ENCODE peak calls at places on chromosomes 2 and 18, in seven cellular contexts. One of them, this sample, is unnamed.

GRCh38 chr2:170531876-170532275 is 183.3 kb upstream of the SP5 start:
- DNase-seq in NAMALWA: no peak
- DNase-seq in left ventricle myocardium inferior: no peak
- DNase-seq in SK-N-MC: no peak
- DNase-seq in NCI-H460: no peak
- DNase-seq in posterior cingulate gyrus: no peak
- DNase-seq in KBM-7: no peak
- DNase-seq in this sample: no peak

GRCh38 chr2:74525717-74526648 is at the start of gene DQX1:
- DNase-seq in NAMALWA: peak
- DNase-seq in left ventricle myocardium inferior: no peak
- DNase-seq in SK-N-MC: no peak
- DNase-seq in NCI-H460: no peak
- DNase-seq in posterior cingulate gyrus: no peak
- DNase-seq in KBM-7: peak
- DNase-seq in this sample: peak

GRCh38 chr2:233462826-233463470 is 103.6 kb downstream of the USP40 start:
- DNase-seq in NAMALWA: no peak
- DNase-seq in left ventricle myocardium inferior: no peak
- DNase-seq in SK-N-MC: no peak
- DNase-seq in NCI-H460: no peak
- DNase-seq in posterior cingulate gyrus: peak
- DNase-seq in KBM-7: no peak
- DNase-seq in this sample: no peak

GRCh38 chr2:37282746-37283145 is 41.9 kb downstream of the PRKD3 start:
- DNase-seq in NAMALWA: no peak
- DNase-seq in left ventricle myocardium inferior: no peak
- DNase-seq in SK-N-MC: no peak
- DNase-seq in NCI-H460: no peak
- DNase-seq in posterior cingulate gyrus: no peak
- DNase-seq in KBM-7: no peak
- DNase-seq in this sample: no peak

GRCh38 chr2:237863659-237864029 is 4.2 kb downstream of the RAMP1 start:
- DNase-seq in NAMALWA: no peak
- DNase-seq in left ventricle myocardium inferior: no peak
- DNase-seq in SK-N-MC: no peak
- DNase-seq in NCI-H460: no peak
- DNase-seq in posterior cingulate gyrus: peak
- DNase-seq in KBM-7: no peak
- DNase-seq in this sample: no peak

GRCh38 chr2:20672191-20672951 is 5.4 kb downstream of the GDF7 start:
- DNase-seq in NAMALWA: no peak
- DNase-seq in left ventricle myocardium inferior: no peak
- DNase-seq in SK-N-MC: no peak
- DNase-seq in NCI-H460: no peak
- DNase-seq in posterior cingulate gyrus: no peak
- DNase-seq in KBM-7: no peak
- DNase-seq in this sample: no peak

GRCh38 chr2:163800889-163801498 is 65.2 kb upstream of the FIGN start:
- DNase-seq in NAMALWA: no peak
- DNase-seq in left ventricle myocardium inferior: no peak
- DNase-seq in SK-N-MC: no peak
- DNase-seq in NCI-H460: no peak
- DNase-seq in posterior cingulate gyrus: peak
- DNase-seq in KBM-7: no peak
- DNase-seq in this sample: peak

GRCh38 chr2:122384768-122385333 is 629.4 kb downstream of the TSN start:
- DNase-seq in NAMALWA: no peak
- DNase-seq in left ventricle myocardium inferior: no peak
- DNase-seq in SK-N-MC: no peak
- DNase-seq in NCI-H460: no peak
- DNase-seq in posterior cingulate gyrus: no peak
- DNase-seq in KBM-7: no peak
- DNase-seq in this sample: no peak

GRCh38 chr2:151111599-151112278 is 149.9 kb downstream of the RBM43 start:
- DNase-seq in NAMALWA: no peak
- DNase-seq in left ventricle myocardium inferior: no peak
- DNase-seq in SK-N-MC: no peak
- DNase-seq in NCI-H460: no peak
- DNase-seq in posterior cingulate gyrus: no peak
- DNase-seq in KBM-7: no peak
- DNase-seq in this sample: no peak

GRCh38 chr2:227939271-227940027 is 68.0 kb downstream of the DAW1 start:
- DNase-seq in NAMALWA: peak
- DNase-seq in left ventricle myocardium inferior: no peak
- DNase-seq in SK-N-MC: peak
- DNase-seq in NCI-H460: peak
- DNase-seq in posterior cingulate gyrus: no peak
- DNase-seq in KBM-7: peak
- DNase-seq in this sample: peak

GRCh38 chr2:20496942-20497341 is 50.1 kb downstream of the RHOB start:
- DNase-seq in NAMALWA: no peak
- DNase-seq in left ventricle myocardium inferior: no peak
- DNase-seq in SK-N-MC: no peak
- DNase-seq in NCI-H460: no peak
- DNase-seq in posterior cingulate gyrus: no peak
- DNase-seq in KBM-7: no peak
- DNase-seq in this sample: no peak

GRCh38 chr2:113809076-113809475 is 52.6 kb upstream of the SLC35F5 start:
- DNase-seq in NAMALWA: no peak
- DNase-seq in left ventricle myocardium inferior: no peak
- DNase-seq in SK-N-MC: no peak
- DNase-seq in NCI-H460: no peak
- DNase-seq in posterior cingulate gyrus: no peak
- DNase-seq in KBM-7: no peak
- DNase-seq in this sample: no peak

GRCh38 chr2:79585701-79586428 is 73.0 kb downstream of the CTNNA2 start:
- DNase-seq in NAMALWA: no peak
- DNase-seq in left ventricle myocardium inferior: no peak
- DNase-seq in SK-N-MC: no peak
- DNase-seq in NCI-H460: peak
- DNase-seq in posterior cingulate gyrus: peak
- DNase-seq in KBM-7: peak
- DNase-seq in this sample: no peak

GRCh38 chr2:108199726-108200125 is 40.0 kb upstream of the SULT1C3 start:
- DNase-seq in NAMALWA: no peak
- DNase-seq in left ventricle myocardium inferior: no peak
- DNase-seq in SK-N-MC: no peak
- DNase-seq in NCI-H460: no peak
- DNase-seq in posterior cingulate gyrus: no peak
- DNase-seq in KBM-7: no peak
- DNase-seq in this sample: no peak

GRCh38 chr2:178865537-178865936 is 58.3 kb upstream of the TTN start:
- DNase-seq in NAMALWA: no peak
- DNase-seq in left ventricle myocardium inferior: no peak
- DNase-seq in SK-N-MC: no peak
- DNase-seq in NCI-H460: no peak
- DNase-seq in posterior cingulate gyrus: peak
- DNase-seq in KBM-7: no peak
- DNase-seq in this sample: no peak

GRCh38 chr18:56168049-56168781 is 470.2 kb downstream of the TXNL1 start:
- DNase-seq in NAMALWA: no peak
- DNase-seq in left ventricle myocardium inferior: no peak
- DNase-seq in SK-N-MC: no peak
- DNase-seq in NCI-H460: no peak
- DNase-seq in posterior cingulate gyrus: no peak
- DNase-seq in KBM-7: no peak
- DNase-seq in this sample: no peak

GRCh38 chr2:26448651-26449050 is 29.3 kb downstream of the OTOF start:
- DNase-seq in NAMALWA: no peak
- DNase-seq in left ventricle myocardium inferior: no peak
- DNase-seq in SK-N-MC: no peak
- DNase-seq in NCI-H460: no peak
- DNase-seq in posterior cingulate gyrus: peak
- DNase-seq in KBM-7: no peak
- DNase-seq in this sample: no peak

GRCh38 chr2:219522111-219523030 is 8.1 kb downstream of the ASIC4 start:
- DNase-seq in NAMALWA: no peak
- DNase-seq in left ventricle myocardium inferior: no peak
- DNase-seq in SK-N-MC: no peak
- DNase-seq in NCI-H460: no peak
- DNase-seq in posterior cingulate gyrus: peak
- DNase-seq in KBM-7: no peak
- DNase-seq in this sample: no peak

GRCh38 chr2:108301558-108301957 is 12.9 kb downstream of the SULT1C2 start:
- DNase-seq in NAMALWA: no peak
- DNase-seq in left ventricle myocardium inferior: no peak
- DNase-seq in SK-N-MC: no peak
- DNase-seq in NCI-H460: no peak
- DNase-seq in posterior cingulate gyrus: no peak
- DNase-seq in KBM-7: no peak
- DNase-seq in this sample: no peak

GRCh38 chr2:6772366-6772710 is 93.4 kb downstream of the CMPK2 start:
- DNase-seq in NAMALWA: no peak
- DNase-seq in left ventricle myocardium inferior: no peak
- DNase-seq in SK-N-MC: no peak
- DNase-seq in NCI-H460: no peak
- DNase-seq in posterior cingulate gyrus: no peak
- DNase-seq in KBM-7: no peak
- DNase-seq in this sample: no peak

GRCh38 chr2:200155652-200156051 is 150.8 kb upstream of the SPATS2L start:
- DNase-seq in NAMALWA: no peak
- DNase-seq in left ventricle myocardium inferior: no peak
- DNase-seq in SK-N-MC: no peak
- DNase-seq in NCI-H460: no peak
- DNase-seq in posterior cingulate gyrus: no peak
- DNase-seq in KBM-7: no peak
- DNase-seq in this sample: no peak

GRCh38 chr2:68537872-68538271 is 70.5 kb downstream of the APLF start:
- DNase-seq in NAMALWA: no peak
- DNase-seq in left ventricle myocardium inferior: no peak
- DNase-seq in SK-N-MC: no peak
- DNase-seq in NCI-H460: no peak
- DNase-seq in posterior cingulate gyrus: no peak
- DNase-seq in KBM-7: no peak
- DNase-seq in this sample: no peak

GRCh38 chr2:174744111-174744510 is 20.2 kb downstream of the CHRNA1 start:
- DNase-seq in NAMALWA: no peak
- DNase-seq in left ventricle myocardium inferior: no peak
- DNase-seq in SK-N-MC: no peak
- DNase-seq in NCI-H460: no peak
- DNase-seq in posterior cingulate gyrus: no peak
- DNase-seq in KBM-7: no peak
- DNase-seq in this sample: no peak

GRCh38 chr2:105438104-105438929 is 39.5 kb upstream of the FHL2 start:
- DNase-seq in NAMALWA: peak
- DNase-seq in left ventricle myocardium inferior: peak
- DNase-seq in SK-N-MC: no peak
- DNase-seq in NCI-H460: no peak
- DNase-seq in posterior cingulate gyrus: no peak
- DNase-seq in KBM-7: no peak
- DNase-seq in this sample: no peak

GRCh38 chr18:58387716-58388115 is 241.2 kb downstream of the ALPK2 start:
- DNase-seq in NAMALWA: no peak
- DNase-seq in left ventricle myocardium inferior: no peak
- DNase-seq in SK-N-MC: no peak
- DNase-seq in NCI-H460: no peak
- DNase-seq in posterior cingulate gyrus: no peak
- DNase-seq in KBM-7: no peak
- DNase-seq in this sample: no peak

GRCh38 chr2:28684142-28684858 is 67.3 kb upstream of the PPP1CB start:
- DNase-seq in NAMALWA: no peak
- DNase-seq in left ventricle myocardium inferior: no peak
- DNase-seq in SK-N-MC: no peak
- DNase-seq in NCI-H460: no peak
- DNase-seq in posterior cingulate gyrus: no peak
- DNase-seq in KBM-7: no peak
- DNase-seq in this sample: no peak

GRCh38 chr2:241629762-241630435 is 7.1 kb downstream of the THAP4 start:
- DNase-seq in NAMALWA: no peak
- DNase-seq in left ventricle myocardium inferior: no peak
- DNase-seq in SK-N-MC: no peak
- DNase-seq in NCI-H460: no peak
- DNase-seq in posterior cingulate gyrus: no peak
- DNase-seq in KBM-7: no peak
- DNase-seq in this sample: no peak

GRCh38 chr2:239583171-239583878 is 182.5 kb upstream of the HDAC4 start:
- DNase-seq in NAMALWA: no peak
- DNase-seq in left ventricle myocardium inferior: no peak
- DNase-seq in SK-N-MC: no peak
- DNase-seq in NCI-H460: no peak
- DNase-seq in posterior cingulate gyrus: peak
- DNase-seq in KBM-7: no peak
- DNase-seq in this sample: no peak

GRCh38 chr2:11720752-11721151 is 25.7 kb upstream of the LPIN1 start:
- DNase-seq in NAMALWA: no peak
- DNase-seq in left ventricle myocardium inferior: no peak
- DNase-seq in SK-N-MC: no peak
- DNase-seq in NCI-H460: no peak
- DNase-seq in posterior cingulate gyrus: no peak
- DNase-seq in KBM-7: no peak
- DNase-seq in this sample: peak

GRCh38 chr2:233329489-233330135 is 22.0 kb downstream of the SAG start:
- DNase-seq in NAMALWA: no peak
- DNase-seq in left ventricle myocardium inferior: no peak
- DNase-seq in SK-N-MC: peak
- DNase-seq in NCI-H460: no peak
- DNase-seq in posterior cingulate gyrus: peak
- DNase-seq in KBM-7: no peak
- DNase-seq in this sample: no peak

This sample was measured in putamen.